ENCODE peak calls at places on chromosomes 4 and X, in seven cellular contexts. O is globus pallidus, W is GM18507, R is lower leg skin, X is psoas muscle, A is foreskin fibroblast, M is non-pigmented ciliary epithelial cell. Z is an unnamed sample.

GRCh38 chrX:129654652-129655546 is at the start of gene APLN:
- DNase-seq in X (peak), M (no peak), W (no peak), R (no peak), A (peak), O (no peak), Z (no peak)

GRCh38 chr4:31052519-31052918 is 332.4 kb downstream of the PCDH7 start:
- DNase-seq in M (no peak), W (no peak), O (peak), R (no peak), X (no peak), A (no peak), Z (no peak)

GRCh38 chr4:64882311-64883086 is 473.2 kb upstream of the TECRL start:
- DNase-seq in X (no peak), A (no peak), W (no peak), O (no peak), M (no peak), R (no peak), Z (no peak)

GRCh38 chr4:5812506-5813229 is 80.2 kb downstream of the CRMP1 start:
- DNase-seq in O (peak), W (peak), A (peak), R (no peak), M (peak), X (no peak), Z (peak)

GRCh38 chrX:140432328-140433025 is 72.4 kb downstream of the SOX3 start:
- DNase-seq in A (no peak), M (no peak), R (no peak), W (no peak), X (no peak), O (peak), Z (no peak)

GRCh38 chr4:7949759-7950158 is 10.1 kb upstream of the AFAP1 start:
- DNase-seq in O (no peak), A (no peak), M (no peak), W (no peak), R (no peak), X (no peak), Z (no peak)

GRCh38 chrX:107483976-107484726 is 34.7 kb downstream of the FRMPD3 start:
- DNase-seq in O (no peak), M (no peak), A (no peak), W (no peak), R (no peak), X (peak), Z (peak)

GRCh38 chr4:5843573-5844239 is 49.2 kb downstream of the CRMP1 start:
- DNase-seq in O (no peak), X (no peak), W (no peak), R (no peak), A (no peak), M (no peak), Z (no peak)

GRCh38 chr4:80114732-80115265 is 41.8 kb upstream of the ANTXR2 start:
- DNase-seq in X (no peak), W (no peak), M (no peak), R (no peak), A (no peak), O (no peak), Z (no peak)

GRCh38 chr4:48012819-48013218 is 3.7 kb downstream of the CNGA1 start:
- DNase-seq in W (no peak), R (no peak), A (no peak), X (no peak), M (no peak), O (no peak), Z (no peak)

GRCh38 chr4:152036626-152037025 is 275.8 kb upstream of the GATB start:
- DNase-seq in W (no peak), A (peak), X (no peak), M (no peak), R (no peak), O (no peak), Z (peak)

GRCh38 chr4:142549726-142550463 is 296.2 kb downstream of the INPP4B start:
- DNase-seq in A (peak), O (no peak), R (no peak), M (peak), X (no peak), W (no peak), Z (peak)

GRCh38 chr4:183356173-183356825 is 34.1 kb upstream of the CLDN24 start:
- DNase-seq in A (no peak), X (no peak), R (no peak), O (no peak), M (no peak), W (no peak), Z (no peak)

GRCh38 chr4:93870876-93871458 is 42.4 kb downstream of the ATOH1 start:
- DNase-seq in M (no peak), X (no peak), W (no peak), A (no peak), O (no peak), R (no peak), Z (no peak)

GRCh38 chr4:126338572-126338971 is 1023.8 kb downstream of the FAT4 start:
- DNase-seq in A (no peak), W (no peak), O (no peak), M (no peak), X (no peak), R (no peak), Z (no peak)

GRCh38 chrX:132532955-132533354 is 44.1 kb upstream of the MBNL3 start:
- DNase-seq in M (no peak), O (no peak), R (no peak), W (no peak), A (peak), X (no peak), Z (peak)

GRCh38 chr4:23269583-23269982 is 576.8 kb downstream of the GBA3 start:
- DNase-seq in A (peak), R (no peak), X (no peak), O (no peak), W (no peak), M (no peak), Z (peak)

GRCh38 chr4:26412381-26413372 is 77.6 kb downstream of the CCKAR start:
- DNase-seq in A (no peak), R (no peak), W (no peak), O (peak), X (no peak), M (no peak), Z (no peak)

GRCh38 chr4:119300388-119301131 is 21.4 kb downstream of the FABP2 start:
- DNase-seq in W (peak), O (peak), A (peak), M (peak), X (peak), R (peak), Z (peak)

GRCh38 chr4:11506194-11506593 is 77.5 kb upstream of the HS3ST1 start:
- DNase-seq in A (no peak), M (no peak), W (no peak), O (no peak), R (no peak), X (no peak), Z (no peak)

GRCh38 chr4:80226091-80226490 is 28.8 kb downstream of the PRDM8 start:
- DNase-seq in W (no peak), X (no peak), O (no peak), A (peak), R (no peak), M (no peak), Z (peak)

GRCh38 chr4:20615492-20616136 is 84.6 kb upstream of the PACRGL start:
- DNase-seq in A (no peak), M (no peak), O (no peak), W (no peak), R (no peak), X (no peak), Z (no peak)

GRCh38 chrX:1542994-1543725 is 6.2 kb upstream of the P2RY8 start:
- DNase-seq in A (no peak), M (no peak), W (no peak), O (no peak), R (peak), X (no peak), Z (no peak)

GRCh38 chr4:110211007-110211769 is 12.8 kb upstream of the ELOVL6 start:
- DNase-seq in A (peak), W (no peak), R (no peak), O (peak), M (no peak), X (no peak), Z (no peak)

GRCh38 chr4:145552181-145552822 is 66.9 kb upstream of the MMAA start:
- DNase-seq in A (no peak), R (no peak), X (no peak), M (no peak), O (no peak), W (no peak), Z (no peak)

GRCh38 chrX:82742351-82742750 is 765.7 kb upstream of the POU3F4 start:
- DNase-seq in O (no peak), M (no peak), X (no peak), W (no peak), A (no peak), R (no peak), Z (no peak)

GRCh38 chrX:47515941-47516649 is 33.1 kb upstream of the ZNF41 start:
- DNase-seq in M (no peak), A (peak), W (no peak), R (no peak), X (no peak), O (no peak), Z (no peak)